ENCODE peak calls at places on chromosomes 13 and 19, in eight cellular contexts. T is tibial artery, S is fibroblast of the aortic adventitia, N is mucosa of descending colon, X is cardiac fibroblast, E is dorsolateral prefrontal cortex, K is foreskin fibroblast, O is OCI-LY7. R is an unnamed sample.

GRCh38 chr13:30145709-30146367 is 161.5 kb downstream of the KATNAL1 start:
- DNase-seq in K (no peak), E (no peak), N (no peak), O (no peak), S (no peak), X (no peak), T (no peak), R (no peak)

GRCh38 chr13:48160879-48161278 is 66.0 kb upstream of the MED4 start:
- DNase-seq in S (peak), T (peak), O (no peak), E (no peak), N (no peak), X (peak), K (peak), R (peak)

GRCh38 chr13:38202730-38203129 is 146.9 kb upstream of the UFM1 start:
- DNase-seq in E (no peak), K (peak), O (no peak), S (peak), X (peak), T (no peak), N (no peak), R (peak)

GRCh38 chr19:18674616-18675015 is 8.9 kb upstream of the CRTC1 start:
- DNase-seq in O (no peak), S (no peak), N (no peak), E (peak), K (peak), X (peak), T (no peak), R (no peak)

GRCh38 chr13:42553098-42554046 is 20.6 kb upstream of the TNFSF11 start:
- DNase-seq in O (no peak), N (no peak), K (peak), E (no peak), T (no peak), S (peak), X (peak), R (peak)

GRCh38 chr19:33905937-33906577 is 109.4 kb downstream of the KCTD15 start:
- DNase-seq in E (no peak), S (no peak), N (peak), T (peak), O (no peak), X (peak), K (peak), R (no peak)

GRCh38 chr13:111970501-111971155 is 96.3 kb upstream of the SOX1 start:
- DNase-seq in T (no peak), O (no peak), N (no peak), K (no peak), E (no peak), S (no peak), X (no peak), R (no peak)

GRCh38 chr19:2294377-2295335 is 12.7 kb upstream of the PEAK3 start:
- DNase-seq in T (no peak), S (peak), E (no peak), K (peak), N (no peak), X (peak), O (no peak), R (no peak)

GRCh38 chr13:95601216-95601615 is 43.3 kb downstream of the DZIP1 start:
- DNase-seq in N (no peak), O (no peak), K (no peak), S (no peak), E (no peak), T (no peak), X (peak), R (no peak)

GRCh38 chr19:28884786-28885476 is 328.0 kb downstream of the UQCRFS1 start:
- DNase-seq in T (no peak), N (no peak), O (no peak), S (peak), X (no peak), E (no peak), K (no peak), R (no peak)

GRCh38 chr13:71880753-71881541 is 13.9 kb upstream of the DACH1 start:
- DNase-seq in K (peak), X (peak), N (no peak), E (no peak), T (no peak), O (no peak), S (no peak), R (peak)

GRCh38 chr19:11373166-11373884 is 1.1 kb upstream of the SWSAP1 start:
- DNase-seq in S (peak), E (peak), O (no peak), K (peak), T (no peak), X (no peak), N (no peak), R (no peak)

GRCh38 chr19:49114630-49115363 is 627 bp downstream of the LIN7B start:
- DNase-seq in N (peak), T (peak), X (peak), O (peak), K (peak), E (peak), S (peak), R (peak)

GRCh38 chr19:35350591-35350990 is 2.9 kb downstream of the FFAR1 start:
- DNase-seq in O (peak), S (no peak), X (no peak), E (no peak), N (peak), K (no peak), T (no peak), R (no peak)

GRCh38 chr19:35928507-35928906 is 7.7 kb upstream of the LRFN3 start:
- DNase-seq in E (no peak), K (no peak), S (no peak), O (peak), T (no peak), N (no peak), X (no peak), R (no peak)

GRCh38 chr13:43389573-43389972 is 366.2 kb downstream of the DNAJC15 start:
- DNase-seq in O (no peak), X (peak), E (no peak), S (peak), N (no peak), K (peak), T (no peak), R (no peak)

GRCh38 chr19:47094557-47095517 is 18.7 kb downstream of the ZC3H4 start:
- DNase-seq in E (no peak), S (no peak), O (no peak), T (no peak), X (no peak), K (no peak), N (peak), R (no peak)

GRCh38 chr19:4019578-4019977 is 12.0 kb downstream of the PIAS4 start:
- DNase-seq in E (no peak), K (no peak), S (no peak), N (no peak), T (peak), X (no peak), O (no peak), R (no peak)

GRCh38 chr13:108342369-108343289 is 73.1 kb downstream of the TNFSF13B start:
- DNase-seq in S (peak), O (no peak), X (peak), K (peak), E (no peak), N (no peak), T (no peak), R (peak)

GRCh38 chr13:114151565-114152284 is 19.3 kb upstream of the RASA3 start:
- DNase-seq in O (no peak), N (peak), T (no peak), K (no peak), E (no peak), S (no peak), X (no peak), R (no peak)

GRCh38 chr13:30884543-30884942 is 21.5 kb upstream of the MEDAG start:
- DNase-seq in E (no peak), K (no peak), X (no peak), N (no peak), O (no peak), S (no peak), T (no peak), R (no peak)

GRCh38 chr19:18586311-18586710 is 2.3 kb upstream of the REX1BD start:
- DNase-seq in K (no peak), X (no peak), N (no peak), T (no peak), O (peak), E (no peak), S (no peak), R (no peak)

GRCh38 chr13:57631607-57632275 is at the start of gene PCDH17:
- DNase-seq in X (peak), K (peak), O (no peak), T (peak), N (no peak), S (peak), E (no peak), R (peak)

GRCh38 chr19:46014534-46014933 is 8.3 kb downstream of the PGLYRP1 start:
- DNase-seq in T (no peak), N (no peak), X (no peak), S (no peak), E (no peak), K (no peak), O (no peak), R (no peak)

GRCh38 chr19:46271488-46272197 is 25.2 kb upstream of the HIF3A start:
- DNase-seq in S (peak), E (no peak), O (no peak), K (peak), X (peak), N (no peak), T (no peak), R (peak)

GRCh38 chr13:100633461-100633860 is 41.1 kb downstream of the TMTC4 start:
- DNase-seq in S (peak), N (no peak), E (no peak), O (no peak), T (no peak), X (peak), K (peak), R (peak)

GRCh38 chr19:53581871-53582279 is 43.9 kb downstream of the ZNF331 start:
- DNase-seq in E (no peak), T (no peak), X (no peak), O (no peak), N (peak), K (no peak), S (no peak), R (no peak)

GRCh38 chr19:53576941-53577653 is 39.2 kb downstream of the ZNF331 start:
- DNase-seq in T (no peak), K (no peak), N (peak), E (no peak), S (no peak), X (no peak), O (no peak), R (no peak)

GRCh38 chr19:53580871-53581835 is 43.2 kb downstream of the ZNF331 start:
- DNase-seq in S (no peak), O (no peak), X (no peak), K (no peak), E (no peak), T (no peak), N (peak), R (no peak)

GRCh38 chr19:53579518-53579917 is 41.6 kb downstream of the ZNF331 start:
- DNase-seq in N (no peak), S (no peak), O (no peak), E (no peak), T (no peak), X (no peak), K (peak), R (no peak)

DNA sequence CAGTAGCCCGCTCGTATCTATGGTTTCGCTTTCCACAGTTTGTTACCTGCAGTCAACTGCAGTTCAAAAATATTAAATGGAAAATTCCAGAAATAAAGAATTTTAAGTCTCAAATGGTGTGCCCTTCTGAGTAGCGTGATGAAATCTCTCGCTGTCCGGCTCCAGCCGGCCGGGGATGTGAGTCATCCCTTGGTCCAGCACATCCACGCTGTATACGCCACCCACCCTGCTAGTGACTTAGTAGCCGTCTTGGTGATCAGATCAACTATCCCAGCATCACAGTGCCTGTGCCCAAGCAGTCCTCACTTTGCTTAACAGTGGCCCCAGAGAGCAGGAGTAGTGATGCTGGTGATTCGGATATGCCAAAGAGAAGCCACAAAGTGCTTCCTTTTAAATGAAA is 40.0 kb downstream of the ZNF331 start:
- DNase-seq in O (no peak), E (no peak), N (peak), K (no peak), T (no peak), S (no peak), X (no peak), R (no peak)
- H3K4me3 ChIP-seq in O (no peak), E (no peak), N (no peak), K (no peak), T (no peak), S (no peak), X (no peak), R (no peak)

DNA sequence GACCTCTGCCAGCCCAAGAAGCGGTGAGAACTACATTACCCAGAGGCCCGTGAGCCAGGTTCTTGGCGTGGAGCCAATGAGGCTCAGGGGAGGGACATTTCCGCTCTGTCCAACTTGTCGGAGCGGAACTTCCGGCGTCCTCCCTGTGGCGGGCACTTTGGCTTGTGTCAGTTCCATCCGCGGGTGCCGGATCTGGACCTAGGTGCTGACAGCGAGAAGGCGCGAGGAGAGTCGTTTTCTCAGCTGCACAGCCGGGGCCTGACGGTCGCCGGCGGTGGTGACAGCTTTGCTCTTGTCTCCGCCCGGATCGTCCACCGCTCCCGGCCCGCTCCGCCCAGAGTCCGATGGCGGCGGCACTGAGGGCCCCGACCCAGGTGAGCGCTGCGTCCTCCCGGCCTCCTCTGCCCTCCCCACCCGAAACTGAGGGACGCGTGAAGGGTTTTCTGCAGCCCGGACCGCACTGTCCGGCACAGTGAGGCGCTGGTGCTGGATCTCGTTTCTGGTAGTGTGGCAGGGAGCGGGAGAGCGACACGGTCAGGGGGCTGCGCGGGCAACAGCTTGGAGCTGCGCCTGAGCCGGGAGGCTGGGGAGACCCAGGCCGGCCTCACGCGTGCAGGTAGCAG is at the start of gene ZNF530:
- DNase-seq in N (peak), E (peak), K (peak), X (peak), T (peak), S (peak), O (peak), R (peak)
- H3K4me3 ChIP-seq in N (peak), E (peak), K (peak), X (peak), T (peak), S (peak), O (peak), R (peak)

DNA sequence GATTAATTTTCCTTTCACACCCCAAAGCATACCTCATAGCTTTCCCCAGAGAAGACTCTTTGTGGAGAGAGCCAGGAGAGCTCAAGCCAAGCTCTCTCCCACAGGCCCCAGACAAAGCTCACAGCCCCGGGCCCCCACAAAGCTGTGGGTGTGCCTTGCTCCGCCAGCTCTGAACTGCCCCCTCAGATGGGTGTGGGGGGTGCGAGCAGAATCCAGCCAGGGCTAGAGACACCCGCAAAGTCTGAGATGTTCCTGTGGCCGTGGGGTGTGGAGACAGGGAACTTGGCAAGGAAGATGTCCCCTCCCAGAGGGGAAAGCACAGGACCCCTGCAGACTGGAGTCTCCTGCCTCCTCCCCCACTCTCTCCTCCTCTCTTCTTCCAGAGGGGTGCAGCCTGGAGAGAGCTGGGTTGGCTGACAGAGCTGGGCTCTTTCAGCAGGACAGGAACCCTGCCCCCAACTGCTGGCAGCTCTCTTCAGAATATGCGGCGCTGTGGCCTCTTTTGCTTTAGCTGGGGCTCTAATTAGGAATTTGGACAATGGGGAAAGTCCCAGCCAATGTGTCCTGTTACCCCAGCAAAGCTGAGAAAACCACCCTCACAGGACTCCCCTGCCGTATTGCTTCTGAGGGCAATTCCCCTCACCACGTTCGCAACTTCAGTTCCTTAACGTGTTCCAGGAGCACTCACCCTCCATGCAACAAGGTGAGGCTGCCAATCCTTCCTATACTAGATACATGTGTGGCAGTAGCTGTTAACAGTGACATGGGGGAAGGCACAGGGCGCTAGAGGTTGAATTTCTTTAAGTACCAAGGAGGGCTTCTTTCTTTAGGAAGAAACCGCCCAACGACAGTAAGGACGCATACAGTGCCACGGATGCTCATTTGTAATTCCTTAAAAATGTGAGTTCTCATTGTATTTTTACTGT is 170.0 kb downstream of the COL4A1 start:
- DNase-seq in T (no peak), S (no peak), N (no peak), K (no peak), X (no peak), O (no peak), E (no peak), R (no peak)
- H3K4me3 ChIP-seq in T (no peak), S (no peak), N (no peak), K (no peak), X (no peak), O (no peak), E (peak), R (no peak)

GRCh38 chr19:9622531-9622930 is 1.5 kb upstream of the ZNF561 start:
- DNase-seq in K (no peak), O (no peak), E (no peak), S (peak), T (no peak), N (no peak), X (no peak), R (peak)
- H3K4me3 ChIP-seq in K (no peak), O (no peak), E (no peak), S (no peak), T (no peak), N (no peak), X (no peak), R (no peak)

GRCh38 chr19:6476155-6476895 is 5.3 kb downstream of the DENND1C start:
- DNase-seq in X (peak), K (peak), E (peak), N (peak), T (no peak), O (peak), S (peak), R (peak)
- H3K4me3 ChIP-seq in X (no peak), K (no peak), E (peak), N (no peak), T (no peak), O (no peak), S (peak), R (peak)

GRCh38 chr19:30206187-30206586 is 166.0 kb upstream of the ZNF536 start:
- DNase-seq in K (no peak), T (no peak), X (no peak), O (no peak), E (no peak), N (no peak), S (no peak), R (no peak)
- H3K4me3 ChIP-seq in K (no peak), T (no peak), X (no peak), O (no peak), E (no peak), N (no peak), S (no peak), R (no peak)

R was measured in astrocyte of the spinal cord.